ENCODE peak calls at places on chromosomes 6 and 20, in seven cellular contexts. V is neural progenitor cell; S is stimulated activated CD8-positive, alpha-beta memory T cell treated with anti-CD3 and anti-CD28 coated beads, Interleukin-12 subunit alpha, Interleukin-12 subunit beta, amount 100 ng/mL, for 4 hours; Q is SW 1271; L is GM06990; K is hepatocyte; Y is dermis blood vessel endothelial cell. F is an unnamed sample.

GRCh38 chr6:16130932-16131387 is 2.1 kb downstream of the MYLIP start:
- DNase-seq in V (peak; percentile 54), S (no peak), Q (peak; percentile 69), L (peak; percentile 65), K (peak; percentile 76), Y (peak; percentile 81), F (no peak)

GRCh38 chr6:90417385-90417784 is 120.7 kb upstream of the BACH2 start:
- DNase-seq in V (no peak), S (no peak), Q (no peak), L (no peak), K (no peak), Y (no peak), F (no peak)

GRCh38 chr6:13553646-13554045 is 20.8 kb upstream of the SIRT5 start:
- DNase-seq in V (no peak), S (no peak), Q (no peak), L (no peak), K (no peak), Y (no peak), F (no peak)

GRCh38 chr20:35339007-35339406 is 46.8 kb upstream of the FAM83C start:
- DNase-seq in V (no peak), S (no peak), Q (no peak), L (no peak), K (no peak), Y (no peak), F (no peak)

GRCh38 chr6:111721677-111722219 is 116.1 kb upstream of the TRAF3IP2 start:
- DNase-seq in V (peak; percentile 42), S (no peak), Q (no peak), L (no peak), K (peak; percentile 25), Y (peak; percentile 55), F (peak; percentile 48)

GRCh38 chr6:57174511-57174907 is 2.4 kb downstream of the BAG2 start:
- DNase-seq in V (no peak), S (no peak), Q (no peak), L (no peak), K (no peak), Y (no peak), F (no peak)

GRCh38 chr20:10720550-10720949 is 46.8 kb upstream of the JAG1 start:
- DNase-seq in V (no peak), S (no peak), Q (no peak), L (no peak), K (no peak), Y (no peak), F (no peak)

GRCh38 chr6:66134021-66134420 is 427.0 kb upstream of the EYS start:
- DNase-seq in V (no peak), S (no peak), Q (no peak), L (no peak), K (no peak), Y (no peak), F (no peak)

GRCh38 chr6:149461670-149462069 is 23.1 kb downstream of the ZC3H12D start:
- DNase-seq in V (no peak), S (no peak), Q (no peak), L (no peak), K (no peak), Y (no peak), F (no peak)

GRCh38 chr6:40252531-40253258 is 318.4 kb upstream of the MOCS1 start:
- DNase-seq in V (no peak), S (no peak), Q (no peak), L (peak; percentile 16), K (no peak), Y (no peak), F (no peak)

F was measured in ELF-1.